ENCODE peak calls at places on chromosome 19, in ten cellular contexts. O, T, N, K, Q, Z, F, S, C and A are unnamed samples.

GRCh38 chr19:4671182-4671851 is 1.2 kb upstream of the MYDGF start:
- DNase-seq in O (peak), T (no peak), N (no peak), K (no peak), Q (no peak), Z (no peak), F (no peak), S (no peak), C (no peak), A (no peak)

GRCh38 chr19:31625056-31625455 is 275.8 kb upstream of the TSHZ3 start:
- DNase-seq in O (no peak), T (no peak), N (no peak), K (no peak), Q (no peak), Z (no peak), F (no peak), S (no peak), C (no peak), A (no peak)

GRCh38 chr19:42176649-42176989 is 40.9 kb downstream of the DEDD2 start:
- DNase-seq in O (no peak), T (no peak), N (peak), K (no peak), Q (no peak), Z (no peak), F (no peak), S (no peak), C (no peak), A (no peak)

GRCh38 chr19:39676004-39676403 is 20.3 kb downstream of the LGALS16 start:
- DNase-seq in O (no peak), T (no peak), N (no peak), K (no peak), Q (no peak), Z (no peak), F (no peak), S (no peak), C (no peak), A (no peak)

GRCh38 chr19:40716031-40716654 is 543 bp downstream of the COQ8B start:
- DNase-seq in O (peak), T (no peak), N (no peak), K (peak), Q (peak), Z (peak), F (peak), S (peak), C (peak), A (peak)

GRCh38 chr19:5369962-5370367 is 29.4 kb upstream of the PTPRS start:
- DNase-seq in O (peak), T (no peak), N (peak), K (peak), Q (no peak), Z (no peak), F (no peak), S (no peak), C (peak), A (peak)

GRCh38 chr19:41734585-41734984 is 20.7 kb upstream of the CEACAM6 start:
- DNase-seq in O (no peak), T (peak), N (no peak), K (no peak), Q (no peak), Z (no peak), F (no peak), S (no peak), C (no peak), A (peak)

GRCh38 chr19:1251233-1251502 is 2.8 kb downstream of the MIDN start:
- DNase-seq in O (no peak), T (no peak), N (peak), K (peak), Q (no peak), Z (no peak), F (no peak), S (no peak), C (no peak), A (peak)

GRCh38 chr19:30694156-30694555 is 322.0 kb downstream of the ZNF536 start:
- DNase-seq in O (no peak), T (no peak), N (no peak), K (no peak), Q (no peak), Z (no peak), F (no peak), S (no peak), C (no peak), A (no peak)

GRCh38 chr19:29378543-29379105 is 147.2 kb upstream of the VSTM2B start:
- DNase-seq in O (no peak), T (no peak), N (no peak), K (no peak), Q (no peak), Z (no peak), F (no peak), S (no peak), C (no peak), A (no peak)

GRCh38 chr19:29574518-29574917 is 31.6 kb upstream of the POP4 start:
- DNase-seq in O (no peak), T (no peak), N (no peak), K (no peak), Q (no peak), Z (no peak), F (no peak), S (no peak), C (no peak), A (no peak)

GRCh38 chr19:51354742-51355148 is 11.4 kb downstream of the ETFB start:
- DNase-seq in O (no peak), T (no peak), N (peak), K (peak), Q (no peak), Z (no peak), F (no peak), S (no peak), C (no peak), A (no peak)